ENCODE peak calls at places on chromosomes 16 and 17, in nine cellular contexts. J is H9, P is ELR, D is NCI-H446, I is hypothalamus, O is Caki2, R is IMR-90, S is mucosa of descending colon, Q is putamen. G is an unnamed sample.
A peak's percentile ranks its signal among the peaks of the same experiment; 100 is the strongest.

GRCh38 chr16:69485361-69485760 is 60.9 kb downstream of the CYB5B start:
- DNase-seq in J (no peak), P (no peak), D (no peak), I (no peak), O (no peak), R (no peak), S (no peak), Q (no peak), G (no peak)

GRCh38 chr17:18925187-18925586 is 26.8 kb upstream of the SLC5A10 start:
- DNase-seq in J (no peak), P (no peak), D (no peak), I (no peak), O (no peak), R (no peak), S (no peak), Q (no peak), G (no peak)

GRCh38 chr16:4505356-4506153 is 29.4 kb downstream of the HMOX2 start:
- DNase-seq in J (no peak), P (peak; percentile 36), D (no peak), I (no peak), O (no peak), R (no peak), S (peak; percentile 86), Q (peak; percentile 82), G (no peak)

GRCh38 chr17:30476726-30477082 is 504 bp upstream of the GOSR1 start:
- DNase-seq in J (no peak), P (peak; percentile 46), D (peak; percentile 24), I (no peak), O (no peak), R (peak; percentile 7), S (no peak), Q (no peak), G (peak; percentile 15)

GRCh38 chr16:57892447-57893096 is 78.4 kb downstream of the CNGB1 start:
- DNase-seq in J (no peak), P (peak; percentile 34), D (no peak), I (peak; percentile 12), O (no peak), R (no peak), S (no peak), Q (no peak), G (no peak)

GRCh38 chr17:17792143-17792550 is 44.6 kb downstream of the SREBF1 start:
- DNase-seq in J (no peak), P (no peak), D (no peak), I (no peak), O (no peak), R (no peak), S (no peak), Q (no peak), G (no peak)

GRCh38 chr16:85612801-85613608 is at the start of gene GSE1:
- DNase-seq in J (peak; percentile 97), P (peak; percentile 85), D (peak; percentile 80), I (peak; percentile 66), O (peak; percentile 97), R (peak; percentile 68), S (peak; percentile 98), Q (no peak), G (no peak)

GRCh38 chr16:1183235-1183907 is 30.5 kb downstream of the CACNA1H start:
- DNase-seq in J (no peak), P (no peak), D (no peak), I (peak; percentile 53), O (peak; percentile 90), R (peak; percentile 63), S (no peak), Q (peak; percentile 62), G (no peak)

GRCh38 chr17:82225368-82226029 is 3.3 kb upstream of the SLC16A3 start:
- DNase-seq in J (no peak), P (no peak), D (no peak), I (no peak), O (no peak), R (no peak), S (no peak), Q (no peak), G (no peak)

GRCh38 chr17:75814021-75814395 is 29.4 kb downstream of the UNK start:
- DNase-seq in J (no peak), P (no peak), D (no peak), I (no peak), O (no peak), R (no peak), S (peak; percentile 10), Q (no peak), G (no peak)

GRCh38 chr17:40915721-40916256 is 21.7 kb downstream of the KRT23 start:
- DNase-seq in J (no peak), P (peak; percentile 64), D (no peak), I (no peak), O (peak; percentile 58), R (peak; percentile 77), S (no peak), Q (no peak), G (no peak)

GRCh38 chr17:32774286-32775084 is 102.4 kb downstream of the MYO1D start:
- DNase-seq in J (no peak), P (no peak), D (no peak), I (no peak), O (no peak), R (no peak), S (no peak), Q (no peak), G (no peak)